ENCODE peak calls at places on chromosomes 2 and 18, in six cellular contexts. One of them, this sample, is unnamed.

GRCh38 chr2:97355887-97356286 is 233.8 kb downstream of the ANKRD36B start:
- DNase-seq in upper lobe of left lung: no peak
- DNase-seq in fibroblast of pulmonary artery: peak; percentile 2
- DNase-seq in fibroblast of mammary gland: no peak
- DNase-seq in uterus: no peak
- DNase-seq in tibial artery: no peak
- DNase-seq in this sample: no peak

GRCh38 chr2:128314348-128315121 is 4.1 kb downstream of the HS6ST1 start:
- DNase-seq in upper lobe of left lung: peak; percentile 14
- DNase-seq in fibroblast of pulmonary artery: no peak
- DNase-seq in fibroblast of mammary gland: no peak
- DNase-seq in uterus: no peak
- DNase-seq in tibial artery: peak; percentile 11
- DNase-seq in this sample: no peak

GRCh38 chr2:128389521-128389920 is 70.9 kb upstream of the HS6ST1 start:
- DNase-seq in upper lobe of left lung: peak; percentile 17
- DNase-seq in fibroblast of pulmonary artery: no peak
- DNase-seq in fibroblast of mammary gland: no peak
- DNase-seq in uterus: peak; percentile 11
- DNase-seq in tibial artery: peak; percentile 16
- DNase-seq in this sample: no peak

GRCh38 chr2:172855588-172855987 is 119.9 kb downstream of the RAPGEF4 start:
- DNase-seq in upper lobe of left lung: no peak
- DNase-seq in fibroblast of pulmonary artery: no peak
- DNase-seq in fibroblast of mammary gland: no peak
- DNase-seq in uterus: no peak
- DNase-seq in tibial artery: no peak
- DNase-seq in this sample: no peak

GRCh38 chr2:225995788-225996476 is 596.4 kb downstream of the NYAP2 start:
- DNase-seq in upper lobe of left lung: no peak
- DNase-seq in fibroblast of pulmonary artery: peak; percentile 36
- DNase-seq in fibroblast of mammary gland: peak; percentile 66
- DNase-seq in uterus: peak; percentile 18
- DNase-seq in tibial artery: no peak
- DNase-seq in this sample: no peak

GRCh38 chr18:2883137-2883671 is 36.4 kb downstream of the EMILIN2 start:
- DNase-seq in upper lobe of left lung: no peak
- DNase-seq in fibroblast of pulmonary artery: no peak
- DNase-seq in fibroblast of mammary gland: no peak
- DNase-seq in uterus: peak; percentile 40
- DNase-seq in tibial artery: no peak
- DNase-seq in this sample: no peak

GRCh38 chr2:236338495-236339184 is 74.4 kb upstream of the ASB18 start:
- DNase-seq in upper lobe of left lung: no peak
- DNase-seq in fibroblast of pulmonary artery: peak; percentile 33
- DNase-seq in fibroblast of mammary gland: peak; percentile 34
- DNase-seq in uterus: no peak
- DNase-seq in tibial artery: no peak
- DNase-seq in this sample: peak; percentile 2

GRCh38 chr2:149099298-149099697 is 60.8 kb downstream of the LYPD6B start:
- DNase-seq in upper lobe of left lung: no peak
- DNase-seq in fibroblast of pulmonary artery: no peak
- DNase-seq in fibroblast of mammary gland: no peak
- DNase-seq in uterus: no peak
- DNase-seq in tibial artery: no peak
- DNase-seq in this sample: no peak

GRCh38 chr2:42832289-42832634 is 39.9 kb upstream of the HAAO start:
- DNase-seq in upper lobe of left lung: no peak
- DNase-seq in fibroblast of pulmonary artery: no peak
- DNase-seq in fibroblast of mammary gland: no peak
- DNase-seq in uterus: no peak
- DNase-seq in tibial artery: no peak
- DNase-seq in this sample: no peak

GRCh38 chr2:209809256-209809655 is 37.6 kb downstream of the UNC80 start:
- DNase-seq in upper lobe of left lung: no peak
- DNase-seq in fibroblast of pulmonary artery: no peak
- DNase-seq in fibroblast of mammary gland: no peak
- DNase-seq in uterus: no peak
- DNase-seq in tibial artery: no peak
- DNase-seq in this sample: no peak

GRCh38 chr18:62590799-62591640 is 68.2 kb downstream of the ZCCHC2 start:
- DNase-seq in upper lobe of left lung: no peak
- DNase-seq in fibroblast of pulmonary artery: no peak
- DNase-seq in fibroblast of mammary gland: no peak
- DNase-seq in uterus: no peak
- DNase-seq in tibial artery: no peak
- DNase-seq in this sample: no peak

GRCh38 chr18:62596145-62597005 is 73.5 kb downstream of the ZCCHC2 start:
- DNase-seq in upper lobe of left lung: no peak
- DNase-seq in fibroblast of pulmonary artery: peak; percentile 3
- DNase-seq in fibroblast of mammary gland: peak; percentile 25
- DNase-seq in uterus: no peak
- DNase-seq in tibial artery: no peak
- DNase-seq in this sample: no peak
- H3K4me3 ChIP-seq in upper lobe of left lung: peak overlapping the region; percentile 32
- H3K4me3 ChIP-seq in fibroblast of pulmonary artery: peak overlapping the region; percentile 27
- H3K4me3 ChIP-seq in fibroblast of mammary gland: peak overlapping the region; percentile 27
- H3K4me3 ChIP-seq in uterus: peak overlapping the region; percentile 10
- H3K4me3 ChIP-seq in tibial artery: peak overlapping the region; percentile 23
- H3K4me3 ChIP-seq in this sample: peak overlapping the region; percentile 13

DNA sequence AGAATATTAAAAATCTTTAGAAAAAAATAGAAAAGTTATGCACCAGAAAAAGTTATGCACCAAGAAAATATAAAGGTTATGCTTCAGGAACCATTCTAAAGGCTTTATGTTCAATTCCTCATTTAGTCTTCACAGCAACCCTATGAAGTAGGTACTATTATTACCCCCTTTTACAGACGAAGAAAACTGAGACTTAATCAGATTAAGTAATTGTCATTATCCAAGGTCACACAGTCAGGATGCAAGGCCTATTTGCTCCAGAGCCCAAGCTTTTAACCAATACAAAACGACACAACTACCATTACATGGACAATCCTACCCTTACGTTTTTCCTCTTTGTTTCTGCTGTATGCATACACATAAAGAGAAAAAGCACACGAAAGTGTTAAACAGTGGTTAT is 5.0 kb downstream of the INO80D start:
- DNase-seq in upper lobe of left lung: no peak
- DNase-seq in fibroblast of pulmonary artery: no peak
- DNase-seq in fibroblast of mammary gland: no peak
- DNase-seq in uterus: no peak
- DNase-seq in tibial artery: no peak
- DNase-seq in this sample: no peak
- H3K4me3 ChIP-seq in upper lobe of left lung: no peak overlapping the region
- H3K4me3 ChIP-seq in fibroblast of pulmonary artery: no peak overlapping the region
- H3K4me3 ChIP-seq in fibroblast of mammary gland: no peak overlapping the region
- H3K4me3 ChIP-seq in uterus: no peak overlapping the region
- H3K4me3 ChIP-seq in tibial artery: no peak overlapping the region
- H3K4me3 ChIP-seq in this sample: no peak overlapping the region

DNA sequence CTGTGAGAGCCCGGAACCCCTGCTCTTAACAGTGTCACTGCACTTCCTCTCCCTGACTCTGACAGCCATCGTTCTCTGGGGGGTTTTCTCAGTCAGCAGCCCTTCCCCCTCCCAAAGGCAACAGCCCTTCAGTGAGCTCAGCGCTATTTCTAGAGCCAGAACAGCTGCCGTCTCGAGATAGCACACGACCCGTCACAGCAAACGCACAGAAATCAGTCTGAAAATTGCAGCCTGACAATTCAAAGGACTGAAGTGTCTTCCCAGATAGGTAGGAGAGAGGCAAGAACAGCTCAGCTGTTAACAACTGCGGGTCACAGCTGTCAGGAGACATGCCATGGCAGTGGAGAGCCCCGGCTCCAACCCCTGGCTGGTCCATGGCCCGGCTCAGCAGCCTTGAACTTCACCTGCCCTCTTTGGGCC is 45.4 kb downstream of the ST8SIA5 start:
- DNase-seq in upper lobe of left lung: no peak
- DNase-seq in fibroblast of pulmonary artery: no peak
- DNase-seq in fibroblast of mammary gland: no peak
- DNase-seq in uterus: no peak
- DNase-seq in tibial artery: no peak
- DNase-seq in this sample: no peak
- H3K4me3 ChIP-seq in upper lobe of left lung: no peak overlapping the region
- H3K4me3 ChIP-seq in fibroblast of pulmonary artery: no peak overlapping the region
- H3K4me3 ChIP-seq in fibroblast of mammary gland: no peak overlapping the region
- H3K4me3 ChIP-seq in uterus: no peak overlapping the region
- H3K4me3 ChIP-seq in tibial artery: no peak overlapping the region
- H3K4me3 ChIP-seq in this sample: no peak overlapping the region

GRCh38 chr2:8576525-8577157 is 105.2 kb upstream of the ID2 start:
- DNase-seq in upper lobe of left lung: peak; percentile 70
- DNase-seq in fibroblast of pulmonary artery: no peak
- DNase-seq in fibroblast of mammary gland: no peak
- DNase-seq in uterus: no peak
- DNase-seq in tibial artery: no peak
- DNase-seq in this sample: no peak

GRCh38 chr2:8573942-8574195 is 108.0 kb upstream of the ID2 start:
- DNase-seq in upper lobe of left lung: no peak
- DNase-seq in fibroblast of pulmonary artery: no peak
- DNase-seq in fibroblast of mammary gland: no peak
- DNase-seq in uterus: no peak
- DNase-seq in tibial artery: no peak
- DNase-seq in this sample: no peak

GRCh38 chr2:8575810-8576423 is 105.9 kb upstream of the ID2 start:
- DNase-seq in upper lobe of left lung: no peak
- DNase-seq in fibroblast of pulmonary artery: no peak
- DNase-seq in fibroblast of mammary gland: no peak
- DNase-seq in uterus: no peak
- DNase-seq in tibial artery: no peak
- DNase-seq in this sample: no peak

GRCh38 chr2:8574196-8575010 is 107.5 kb upstream of the ID2 start:
- DNase-seq in upper lobe of left lung: no peak
- DNase-seq in fibroblast of pulmonary artery: no peak
- DNase-seq in fibroblast of mammary gland: no peak
- DNase-seq in uterus: peak; percentile 9
- DNase-seq in tibial artery: no peak
- DNase-seq in this sample: no peak

GRCh38 chr2:8575011-8575750 is 106.7 kb upstream of the ID2 start:
- DNase-seq in upper lobe of left lung: no peak
- DNase-seq in fibroblast of pulmonary artery: no peak
- DNase-seq in fibroblast of mammary gland: peak; percentile 29
- DNase-seq in uterus: peak; percentile 14
- DNase-seq in tibial artery: no peak
- DNase-seq in this sample: no peak
- H3K4me3 ChIP-seq in upper lobe of left lung: no peak overlapping the region
- H3K4me3 ChIP-seq in fibroblast of pulmonary artery: no peak overlapping the region
- H3K4me3 ChIP-seq in fibroblast of mammary gland: no peak overlapping the region
- H3K4me3 ChIP-seq in uterus: no peak overlapping the region
- H3K4me3 ChIP-seq in tibial artery: no peak overlapping the region
- H3K4me3 ChIP-seq in this sample: no peak overlapping the region

GRCh38 chr2:379778-380177 is 91.9 kb upstream of the ALKAL2 start:
- DNase-seq in upper lobe of left lung: no peak
- DNase-seq in fibroblast of pulmonary artery: no peak
- DNase-seq in fibroblast of mammary gland: no peak
- DNase-seq in uterus: no peak
- DNase-seq in tibial artery: no peak
- DNase-seq in this sample: no peak

GRCh38 chr2:377414-377813 is 89.5 kb upstream of the ALKAL2 start:
- DNase-seq in upper lobe of left lung: no peak
- DNase-seq in fibroblast of pulmonary artery: no peak
- DNase-seq in fibroblast of mammary gland: no peak
- DNase-seq in uterus: no peak
- DNase-seq in tibial artery: no peak
- DNase-seq in this sample: no peak

GRCh38 chr2:378364-378763 is 90.5 kb upstream of the ALKAL2 start:
- DNase-seq in upper lobe of left lung: no peak
- DNase-seq in fibroblast of pulmonary artery: no peak
- DNase-seq in fibroblast of mammary gland: no peak
- DNase-seq in uterus: no peak
- DNase-seq in tibial artery: no peak
- DNase-seq in this sample: no peak

GRCh38 chr2:375270-375946 is 87.5 kb upstream of the ALKAL2 start:
- DNase-seq in upper lobe of left lung: no peak
- DNase-seq in fibroblast of pulmonary artery: no peak
- DNase-seq in fibroblast of mammary gland: no peak
- DNase-seq in uterus: no peak
- DNase-seq in tibial artery: no peak
- DNase-seq in this sample: no peak

DNA sequence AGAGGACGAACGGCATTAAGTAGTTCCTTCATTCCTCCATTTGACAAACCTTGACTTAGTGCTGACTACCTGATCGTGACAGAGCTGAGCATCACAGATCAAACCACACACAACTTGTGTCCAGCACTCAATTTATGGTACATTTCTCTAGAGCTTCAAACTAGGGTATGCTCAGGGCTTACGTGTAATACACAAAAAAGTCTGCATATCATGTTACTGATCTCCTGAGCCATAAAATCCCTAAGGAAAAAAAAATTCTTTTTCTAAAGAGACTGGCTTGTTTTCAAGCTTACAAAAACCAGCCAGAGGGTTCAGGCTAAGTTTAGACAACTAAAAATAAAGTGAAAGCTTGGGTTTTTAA is 88.0 kb upstream of the ALKAL2 start:
- DNase-seq in upper lobe of left lung: no peak
- DNase-seq in fibroblast of pulmonary artery: no peak
- DNase-seq in fibroblast of mammary gland: no peak
- DNase-seq in uterus: no peak
- DNase-seq in tibial artery: no peak
- DNase-seq in this sample: no peak
- H3K4me3 ChIP-seq in upper lobe of left lung: no peak overlapping the region
- H3K4me3 ChIP-seq in fibroblast of pulmonary artery: no peak overlapping the region
- H3K4me3 ChIP-seq in fibroblast of mammary gland: no peak overlapping the region
- H3K4me3 ChIP-seq in uterus: no peak overlapping the region
- H3K4me3 ChIP-seq in tibial artery: no peak overlapping the region
- H3K4me3 ChIP-seq in this sample: no peak overlapping the region